ENCODE peak calls at places on chromosomes 1 and 21, in eight cellular contexts. One of them, this sample, is unnamed.

GRCh38 chr1:890661-891060 is 33.1 kb upstream of the SAMD11 start:
- DNase-seq in colonic mucosa: no peak
- DNase-seq in IMR-90: peak; percentile 53
- DNase-seq in mucosa of descending colon: no peak
- DNase-seq in GM23248: no peak
- DNase-seq in breast epithelium: no peak
- DNase-seq in adrenal gland: no peak
- DNase-seq in lower lobe of right lung: no peak
- DNase-seq in this sample: no peak

GRCh38 chr1:185804206-185804605 is 70.0 kb downstream of the HMCN1 start:
- DNase-seq in colonic mucosa: no peak
- DNase-seq in IMR-90: peak; percentile 55
- DNase-seq in mucosa of descending colon: no peak
- DNase-seq in GM23248: peak; percentile 18
- DNase-seq in breast epithelium: no peak
- DNase-seq in adrenal gland: no peak
- DNase-seq in lower lobe of right lung: no peak
- DNase-seq in this sample: no peak

GRCh38 chr21:34276711-34277425 is 86.9 kb upstream of the KCNE2 start:
- DNase-seq in colonic mucosa: no peak
- DNase-seq in IMR-90: no peak
- DNase-seq in mucosa of descending colon: no peak
- DNase-seq in GM23248: peak; percentile 32
- DNase-seq in breast epithelium: no peak
- DNase-seq in adrenal gland: no peak
- DNase-seq in lower lobe of right lung: no peak
- DNase-seq in this sample: no peak

GRCh38 chr1:149917590-149918144 is at the start of gene SV2A:
- DNase-seq in colonic mucosa: no peak
- DNase-seq in IMR-90: peak; percentile 60
- DNase-seq in mucosa of descending colon: no peak
- DNase-seq in GM23248: peak; percentile 26
- DNase-seq in breast epithelium: peak; percentile 38
- DNase-seq in adrenal gland: peak; percentile 79
- DNase-seq in lower lobe of right lung: no peak
- DNase-seq in this sample: no peak

GRCh38 chr1:56934400-56935080 is 31.3 kb downstream of the C8B start:
- DNase-seq in colonic mucosa: no peak
- DNase-seq in IMR-90: peak; percentile 9
- DNase-seq in mucosa of descending colon: no peak
- DNase-seq in GM23248: peak; percentile 57
- DNase-seq in breast epithelium: no peak
- DNase-seq in adrenal gland: no peak
- DNase-seq in lower lobe of right lung: no peak
- DNase-seq in this sample: no peak

GRCh38 chr1:97451422-97451821 is 469.4 kb downstream of the DPYD start:
- DNase-seq in colonic mucosa: no peak
- DNase-seq in IMR-90: no peak
- DNase-seq in mucosa of descending colon: no peak
- DNase-seq in GM23248: peak; percentile 5
- DNase-seq in breast epithelium: no peak
- DNase-seq in adrenal gland: no peak
- DNase-seq in lower lobe of right lung: no peak
- DNase-seq in this sample: no peak

GRCh38 chr1:229170274-229170673 is 100.6 kb upstream of the RAB4A start:
- DNase-seq in colonic mucosa: no peak
- DNase-seq in IMR-90: no peak
- DNase-seq in mucosa of descending colon: no peak
- DNase-seq in GM23248: no peak
- DNase-seq in breast epithelium: no peak
- DNase-seq in adrenal gland: no peak
- DNase-seq in lower lobe of right lung: no peak
- DNase-seq in this sample: no peak

GRCh38 chr1:247357062-247357780 is 25.6 kb upstream of the ZNF496 start:
- DNase-seq in colonic mucosa: no peak
- DNase-seq in IMR-90: peak; percentile 91
- DNase-seq in mucosa of descending colon: peak; percentile 16
- DNase-seq in GM23248: peak; percentile 53
- DNase-seq in breast epithelium: no peak
- DNase-seq in adrenal gland: no peak
- DNase-seq in lower lobe of right lung: no peak
- DNase-seq in this sample: no peak

GRCh38 chr1:110380667-110381283 is 10.1 kb downstream of the SLC16A4 start:
- DNase-seq in colonic mucosa: no peak
- DNase-seq in IMR-90: peak; percentile 94
- DNase-seq in mucosa of descending colon: no peak
- DNase-seq in GM23248: peak; percentile 34
- DNase-seq in breast epithelium: no peak
- DNase-seq in adrenal gland: no peak
- DNase-seq in lower lobe of right lung: no peak
- DNase-seq in this sample: no peak

GRCh38 chr1:209457618-209458017 is 125.9 kb upstream of the CAMK1G start:
- DNase-seq in colonic mucosa: no peak
- DNase-seq in IMR-90: no peak
- DNase-seq in mucosa of descending colon: no peak
- DNase-seq in GM23248: no peak
- DNase-seq in breast epithelium: no peak
- DNase-seq in adrenal gland: no peak
- DNase-seq in lower lobe of right lung: no peak
- DNase-seq in this sample: no peak

GRCh38 chr1:16078925-16079656 is 5.6 kb upstream of the FAM131C start:
- DNase-seq in colonic mucosa: peak; percentile 84
- DNase-seq in IMR-90: peak; percentile 60
- DNase-seq in mucosa of descending colon: peak; percentile 91
- DNase-seq in GM23248: peak; percentile 83
- DNase-seq in breast epithelium: peak; percentile 69
- DNase-seq in adrenal gland: peak; percentile 94
- DNase-seq in lower lobe of right lung: peak; percentile 82
- DNase-seq in this sample: peak; percentile 86

GRCh38 chr1:62476525-62477219 is 39.8 kb downstream of the USP1 start:
- DNase-seq in colonic mucosa: no peak
- DNase-seq in IMR-90: no peak
- DNase-seq in mucosa of descending colon: no peak
- DNase-seq in GM23248: no peak
- DNase-seq in breast epithelium: no peak
- DNase-seq in adrenal gland: no peak
- DNase-seq in lower lobe of right lung: no peak
- DNase-seq in this sample: no peak
- H3K4me1 ChIP-seq in colonic mucosa: no peaks in the 10 kb centered on the region
- H3K4me1 ChIP-seq in IMR-90: no peaks in the 10 kb centered on the region
- H3K4me1 ChIP-seq in mucosa of descending colon: no peaks in the 10 kb centered on the region
- H3K4me1 ChIP-seq in GM23248: no peaks in the 10 kb centered on the region
- H3K4me1 ChIP-seq in breast epithelium: no peaks in the 10 kb centered on the region
- H3K4me1 ChIP-seq in adrenal gland: no peaks in the 10 kb centered on the region
- H3K4me1 ChIP-seq in lower lobe of right lung: no peaks in the 10 kb centered on the region
- H3K4me1 ChIP-seq in this sample: no peaks in the 10 kb centered on the region

GRCh38 chr1:54464031-54464476 is 57.9 kb upstream of the SSBP3 start:
- DNase-seq in colonic mucosa: no peak
- DNase-seq in IMR-90: no peak
- DNase-seq in mucosa of descending colon: no peak
- DNase-seq in GM23248: no peak
- DNase-seq in breast epithelium: no peak
- DNase-seq in adrenal gland: no peak
- DNase-seq in lower lobe of right lung: no peak
- DNase-seq in this sample: no peak

GRCh38 chr1:54460861-54461382 is 54.7 kb upstream of the SSBP3 start:
- DNase-seq in colonic mucosa: no peak
- DNase-seq in IMR-90: no peak
- DNase-seq in mucosa of descending colon: no peak
- DNase-seq in GM23248: no peak
- DNase-seq in breast epithelium: no peak
- DNase-seq in adrenal gland: no peak
- DNase-seq in lower lobe of right lung: no peak
- DNase-seq in this sample: no peak

GRCh38 chr1:54461731-54462596 is 55.8 kb upstream of the SSBP3 start:
- DNase-seq in colonic mucosa: no peak
- DNase-seq in IMR-90: no peak
- DNase-seq in mucosa of descending colon: peak; percentile 58
- DNase-seq in GM23248: no peak
- DNase-seq in breast epithelium: no peak
- DNase-seq in adrenal gland: no peak
- DNase-seq in lower lobe of right lung: no peak
- DNase-seq in this sample: no peak

GRCh38 chr1:54463259-54464030 is 57.3 kb upstream of the SSBP3 start:
- DNase-seq in colonic mucosa: no peak
- DNase-seq in IMR-90: no peak
- DNase-seq in mucosa of descending colon: no peak
- DNase-seq in GM23248: no peak
- DNase-seq in breast epithelium: no peak
- DNase-seq in adrenal gland: no peak
- DNase-seq in lower lobe of right lung: no peak
- DNase-seq in this sample: no peak

DNA sequence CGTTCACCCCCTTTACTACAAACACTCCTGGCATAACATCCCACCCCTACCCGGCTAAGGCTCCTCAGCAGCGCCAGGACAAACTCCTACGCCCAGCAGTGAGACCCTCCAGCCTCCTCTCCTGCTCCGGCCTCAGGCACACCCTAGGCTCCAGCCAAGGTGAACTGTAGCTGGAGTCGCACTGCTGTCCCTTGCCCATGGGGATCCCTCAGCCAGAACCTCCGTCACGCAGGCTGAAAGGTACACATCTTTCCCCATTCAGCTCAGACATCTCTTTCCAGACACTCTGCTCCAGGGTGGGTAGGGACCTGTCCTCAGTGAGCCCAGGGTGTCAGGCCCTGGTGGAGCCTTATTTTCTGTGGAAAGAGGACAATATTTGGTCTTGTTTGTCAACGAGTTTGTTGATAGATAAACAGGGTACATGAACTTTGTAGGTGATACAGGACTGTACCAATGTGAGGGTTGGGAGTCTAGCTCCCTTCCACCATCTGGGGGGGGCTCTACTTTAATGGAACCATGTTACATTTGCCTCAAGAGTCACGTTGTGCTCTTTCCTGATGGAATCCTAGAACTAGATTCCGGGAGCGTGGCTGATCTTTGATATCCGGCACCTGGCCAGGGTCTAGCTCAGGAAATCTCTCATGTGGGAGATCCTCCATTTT is 56.5 kb upstream of the SSBP3 start:
- DNase-seq in colonic mucosa: no peak
- DNase-seq in IMR-90: no peak
- DNase-seq in mucosa of descending colon: no peak
- DNase-seq in GM23248: no peak
- DNase-seq in breast epithelium: no peak
- DNase-seq in adrenal gland: no peak
- DNase-seq in lower lobe of right lung: no peak
- DNase-seq in this sample: no peak
- H3K4me1 ChIP-seq in colonic mucosa: no peaks in the 10 kb centered on the region
- H3K4me1 ChIP-seq in IMR-90: no peaks in the 10 kb centered on the region
- H3K4me1 ChIP-seq in mucosa of descending colon: no peaks in the 10 kb centered on the region
- H3K4me1 ChIP-seq in GM23248: peaks cover 4% of the 10 kb centered on the region
- H3K4me1 ChIP-seq in breast epithelium: no peaks in the 10 kb centered on the region
- H3K4me1 ChIP-seq in adrenal gland: peaks cover 21% of the 10 kb centered on the region
- H3K4me1 ChIP-seq in lower lobe of right lung: peaks cover 20% of the 10 kb centered on the region
- H3K4me1 ChIP-seq in this sample: peaks cover 26% of the 10 kb centered on the region

GRCh38 chr21:15054606-15055239 is 10.1 kb downstream of the NRIP1 start:
- DNase-seq in colonic mucosa: no peak
- DNase-seq in IMR-90: no peak
- DNase-seq in mucosa of descending colon: no peak
- DNase-seq in GM23248: no peak
- DNase-seq in breast epithelium: no peak
- DNase-seq in adrenal gland: no peak
- DNase-seq in lower lobe of right lung: no peak
- DNase-seq in this sample: no peak
- H3K4me1 ChIP-seq in colonic mucosa: peaks cover 16% of the 10 kb centered on the region
- H3K4me1 ChIP-seq in IMR-90: peaks cover 11% of the 10 kb centered on the region
- H3K4me1 ChIP-seq in mucosa of descending colon: peaks cover 70% of the 10 kb centered on the region
- H3K4me1 ChIP-seq in GM23248: peaks cover 57% of the 10 kb centered on the region
- H3K4me1 ChIP-seq in breast epithelium: peaks cover 5% of the 10 kb centered on the region
- H3K4me1 ChIP-seq in adrenal gland: peaks cover 95% of the 10 kb centered on the region
- H3K4me1 ChIP-seq in lower lobe of right lung: peaks cover 80% of the 10 kb centered on the region
- H3K4me1 ChIP-seq in this sample: peaks cover 90% of the 10 kb centered on the region

GRCh38 chr1:2433196-2433595 is 20.8 kb upstream of the PEX10 start:
- DNase-seq in colonic mucosa: no peak
- DNase-seq in IMR-90: no peak
- DNase-seq in mucosa of descending colon: no peak
- DNase-seq in GM23248: no peak
- DNase-seq in breast epithelium: no peak
- DNase-seq in adrenal gland: no peak
- DNase-seq in lower lobe of right lung: no peak
- DNase-seq in this sample: no peak
- H3K4me1 ChIP-seq in colonic mucosa: no peaks in the 10 kb centered on the region
- H3K4me1 ChIP-seq in IMR-90: no peaks in the 10 kb centered on the region
- H3K4me1 ChIP-seq in mucosa of descending colon: no peaks in the 10 kb centered on the region
- H3K4me1 ChIP-seq in GM23248: no peaks in the 10 kb centered on the region
- H3K4me1 ChIP-seq in breast epithelium: no peaks in the 10 kb centered on the region
- H3K4me1 ChIP-seq in adrenal gland: no peaks in the 10 kb centered on the region
- H3K4me1 ChIP-seq in lower lobe of right lung: no peaks in the 10 kb centered on the region
- H3K4me1 ChIP-seq in this sample: no peaks in the 10 kb centered on the region

GRCh38 chr1:150976879-150977694 is 2.5 kb upstream of the CERS2 start:
- DNase-seq in colonic mucosa: peak; percentile 94
- DNase-seq in IMR-90: no peak
- DNase-seq in mucosa of descending colon: peak; percentile 91
- DNase-seq in GM23248: peak; percentile 74
- DNase-seq in breast epithelium: peak; percentile 76
- DNase-seq in adrenal gland: peak; percentile 96
- DNase-seq in lower lobe of right lung: peak; percentile 94
- DNase-seq in this sample: peak; percentile 63
- H3K4me1 ChIP-seq in colonic mucosa: peaks cover 26% of the 10 kb centered on the region
- H3K4me1 ChIP-seq in IMR-90: peaks cover 32% of the 10 kb centered on the region
- H3K4me1 ChIP-seq in mucosa of descending colon: peaks cover 37% of the 10 kb centered on the region
- H3K4me1 ChIP-seq in GM23248: peaks cover 51% of the 10 kb centered on the region
- H3K4me1 ChIP-seq in breast epithelium: peaks cover 19% of the 10 kb centered on the region
- H3K4me1 ChIP-seq in adrenal gland: peaks cover 47% of the 10 kb centered on the region
- H3K4me1 ChIP-seq in lower lobe of right lung: peaks cover 83% of the 10 kb centered on the region
- H3K4me1 ChIP-seq in this sample: peaks cover 55% of the 10 kb centered on the region

GRCh38 chr1:111734426-111734825 is 4.8 kb downstream of the INKA2 start:
- DNase-seq in colonic mucosa: no peak
- DNase-seq in IMR-90: no peak
- DNase-seq in mucosa of descending colon: no peak
- DNase-seq in GM23248: no peak
- DNase-seq in breast epithelium: no peak
- DNase-seq in adrenal gland: no peak
- DNase-seq in lower lobe of right lung: no peak
- DNase-seq in this sample: no peak
- H3K4me1 ChIP-seq in colonic mucosa: peaks cover 5% of the 10 kb centered on the region
- H3K4me1 ChIP-seq in IMR-90: peaks cover 35% of the 10 kb centered on the region
- H3K4me1 ChIP-seq in mucosa of descending colon: no peaks in the 10 kb centered on the region
- H3K4me1 ChIP-seq in GM23248: peaks cover 16% of the 10 kb centered on the region
- H3K4me1 ChIP-seq in breast epithelium: peaks cover 9% of the 10 kb centered on the region
- H3K4me1 ChIP-seq in adrenal gland: peaks cover 26% of the 10 kb centered on the region
- H3K4me1 ChIP-seq in lower lobe of right lung: peaks cover 49% of the 10 kb centered on the region
- H3K4me1 ChIP-seq in this sample: peaks cover 18% of the 10 kb centered on the region

This sample was measured in body of pancreas.